ENCODE peak calls at places on chromosomes 12 and 14, in six cellular contexts. H, I, M, Z, T and X are unnamed samples.

GRCh38 chr14:75982724-75983358 is 1.0 kb upstream of the TGFB3 start:
- DNase-seq in H (peak; percentile 74), M (no peak), T (no peak), Z (no peak), I (no peak), X (no peak)

GRCh38 chr14:30389134-30389900 is 169.6 kb upstream of the G2E3 start:
- DNase-seq in H (no peak), I (no peak), Z (no peak), M (no peak), T (no peak), X (no peak)

GRCh38 chr12:90304231-90304630 is 595.6 kb upstream of the ATP2B1 start:
- DNase-seq in H (no peak), I (no peak), M (no peak), Z (no peak), T (no peak), X (no peak)

GRCh38 chr14:101248840-101249675 is 312.2 kb upstream of the DIO3 start:
- DNase-seq in M (no peak), Z (no peak), I (no peak), T (no peak), H (no peak), X (peak; percentile 20)

GRCh38 chr14:65470404-65470880 is 57.9 kb downstream of the FUT8 start:
- DNase-seq in T (no peak), I (no peak), M (no peak), Z (no peak), H (no peak), X (peak; percentile 49)

GRCh38 chr12:53200458-53201169 is 6.4 kb downstream of the ITGB7 start:
- DNase-seq in I (peak; percentile 79), M (no peak), H (no peak), Z (peak; percentile 50), T (no peak), X (no peak)

GRCh38 chr12:104738371-104738710 is 219.7 kb downstream of the SLC41A2 start:
- DNase-seq in T (no peak), H (no peak), M (no peak), Z (no peak), I (no peak), X (no peak)

GRCh38 chr12:57093412-57094193 is 4.7 kb downstream of the NAB2 start:
- DNase-seq in Z (peak; percentile 90), H (peak; percentile 64), T (no peak), M (no peak), I (no peak), X (peak; percentile 89)

GRCh38 chr14:65290830-65291229 is 121.7 kb upstream of the FUT8 start:
- DNase-seq in M (peak; percentile 68), I (no peak), H (no peak), Z (no peak), T (no peak), X (no peak)

GRCh38 chr12:64633940-64634337 is 23.6 kb downstream of the RASSF3 start:
- DNase-seq in M (peak; percentile 88), Z (peak; percentile 58), T (no peak), H (peak; percentile 58), I (no peak), X (no peak)

GRCh38 chr12:114013601-114014345 is 47.6 kb upstream of the RBM19 start:
- DNase-seq in H (no peak), Z (peak; percentile 22), I (no peak), M (peak; percentile 39), T (peak; percentile 33), X (peak; percentile 32)

GRCh38 chr12:3259976-3260375 is 182.8 kb downstream of the TSPAN9 start:
- DNase-seq in I (no peak), T (no peak), H (no peak), Z (no peak), M (no peak), X (no peak)

GRCh38 chr14:19771895-19772430 is 1.3 kb upstream of the OR4M1 start:
- DNase-seq in M (no peak), I (no peak), Z (no peak), H (no peak), T (no peak), X (no peak)

GRCh38 chr14:19775587-19775986 is 2.3 kb downstream of the OR4M1 start:
- DNase-seq in T (no peak), I (no peak), Z (no peak), H (no peak), M (no peak), X (no peak)
- TF ChIP-seq CHD2 in T (no peak), I (no peak), Z (no peak), H (no peak), M (no peak), X (no peak)

GRCh38 chr12:51025748-51026654 is at the start of gene SLC11A2:
- DNase-seq in H (peak; percentile 98), I (peak; percentile 72), T (peak; percentile 92), M (peak; percentile 94), Z (peak; percentile 98), X (peak; percentile 98)

GRCh38 chr12:51027342-51027835 is 1.2 kb upstream of the SLC11A2 start:
- DNase-seq in T (no peak), M (no peak), Z (no peak), I (no peak), H (no peak), X (no peak)

GRCh38 chr12:51028811-51029146 is 2.6 kb upstream of the SLC11A2 start:
- DNase-seq in M (no peak), H (no peak), T (no peak), Z (no peak), I (no peak), X (no peak)

GRCh38 chr12:51025182-51025747 is 919 bp downstream of the SLC11A2 start:
- DNase-seq in Z (no peak), M (no peak), I (no peak), T (no peak), H (no peak), X (no peak)

GRCh38 chr12:51028126-51028810 is 2.1 kb upstream of the SLC11A2 start:
- DNase-seq in T (peak; percentile 38), M (peak; percentile 70), I (no peak), Z (peak; percentile 84), H (peak; percentile 36), X (no peak)
- TF ChIP-seq CHD2 in T (no peak), M (no peak), I (no peak), Z (no peak), H (no peak), X (no peak)

GRCh38 chr12:41419151-41419893 is 231.2 kb downstream of the PDZRN4 start:
- DNase-seq in M (no peak), I (no peak), T (no peak), H (no peak), Z (no peak), X (no peak)
- TF ChIP-seq CHD2 in M (no peak), I (no peak), T (no peak), H (no peak), Z (no peak), X (no peak)

GRCh38 chr12:5467941-5468340 is 36.0 kb downstream of the NTF3 start:
- DNase-seq in I (no peak), T (no peak), Z (no peak), H (no peak), M (no peak), X (no peak)
- TF ChIP-seq CHD2 in I (no peak), T (no peak), Z (no peak), H (no peak), M (no peak), X (no peak)

DNA sequence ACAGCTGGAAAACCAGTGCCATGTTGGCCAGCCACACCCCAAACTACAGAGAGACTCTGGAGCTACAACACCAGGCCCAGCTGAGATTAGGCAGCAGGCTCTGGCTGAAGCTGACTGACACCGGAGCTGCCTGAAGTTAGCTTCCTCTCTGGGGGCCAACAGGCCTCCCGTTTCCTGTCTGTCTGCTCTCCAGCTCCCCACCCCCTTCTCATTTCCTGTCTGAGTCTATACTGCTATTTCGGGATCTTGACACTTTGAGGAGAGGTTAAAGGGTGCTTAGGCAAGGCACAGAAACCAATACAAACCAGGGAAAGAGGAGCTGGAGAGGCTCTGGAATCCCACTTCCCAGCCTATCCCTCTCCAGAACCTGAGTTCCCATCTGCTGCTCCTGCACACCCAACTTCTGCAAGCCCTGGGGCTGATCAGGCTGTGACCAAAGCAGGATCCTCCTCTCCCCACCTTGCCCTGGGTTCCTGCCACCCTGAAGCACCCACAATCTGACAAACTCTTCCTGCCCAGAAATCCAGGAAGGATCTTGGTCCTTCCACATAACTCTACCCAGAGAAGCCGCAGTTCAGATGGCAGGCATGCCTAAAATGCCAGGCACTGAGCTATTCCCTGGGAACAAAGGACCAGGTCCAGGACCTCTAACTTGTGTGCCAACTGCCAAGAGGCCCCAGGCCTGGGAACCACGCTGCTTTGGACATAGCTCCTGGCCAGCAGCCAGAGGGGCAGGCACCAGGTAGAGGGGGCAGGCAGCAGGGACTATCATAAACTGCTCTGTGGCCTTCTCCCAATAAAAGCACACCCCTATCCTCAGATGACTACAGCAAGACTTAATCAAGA is 39.9 kb downstream of the PRPF40B start:
- DNase-seq in Z (peak; percentile 89), T (peak; percentile 21), I (peak; percentile 75), M (peak; percentile 14), H (no peak), X (peak; percentile 50)
- TF ChIP-seq CHD2 in Z (no peak), T (no peak), I (peak; percentile 82), M (no peak), H (no peak), X (no peak)

GRCh38 chr12:122643207-122643805 is 59.9 kb downstream of the HCAR2 start:
- DNase-seq in M (peak; percentile 12), T (no peak), Z (no peak), I (no peak), H (no peak), X (no peak)

GRCh38 chr12:122651520-122652224 is 51.5 kb downstream of the HCAR2 start:
- DNase-seq in T (no peak), I (no peak), H (no peak), Z (no peak), M (no peak), X (no peak)

GRCh38 chr12:122641976-122642375 is 61.2 kb downstream of the HCAR2 start:
- DNase-seq in Z (no peak), M (no peak), I (no peak), T (no peak), H (no peak), X (no peak)

GRCh38 chr12:122646568-122647220 is 56.5 kb downstream of the HCAR2 start:
- DNase-seq in M (no peak), I (peak; percentile 90), T (no peak), H (no peak), Z (no peak), X (no peak)
- TF ChIP-seq CHD2 in M (no peak), I (peak; percentile 56), T (no peak), H (no peak), Z (no peak), X (no peak)